ENCODE peak calls at places on chromosome 4, in nine cellular contexts. One of them, this sample, is unnamed.

GRCh38 chr4:19623866-19624265 is 627.8 kb upstream of the SLIT2 start:
- DNase-seq in coronary artery: no peak
- DNase-seq in GM12865: no peak
- DNase-seq in AG08395: no peak
- DNase-seq in retina: no peak
- DNase-seq in iris pigment epithelial cell: peak; percentile 78
- DNase-seq in SW480: no peak
- DNase-seq in NCI-H187 treated with DMSO at 0.1 percent for 48 hours: no peak
- DNase-seq in activated T-helper 1 cell treated with anti-CD3 and anti-CD28 coated beads, Interleukin-2, amount 50 U/mL, for 16 hours: no peak
- DNase-seq in this sample: no peak

GRCh38 chr4:52751349-52751911 is at the start of gene ERVMER34-1:
- DNase-seq in coronary artery: peak; percentile 73
- DNase-seq in NCI-H187 treated with DMSO at 0.1 percent for 48 hours: no peak
- DNase-seq in GM12865: no peak
- DNase-seq in retina: peak; percentile 73
- DNase-seq in SW480: peak; percentile 76
- DNase-seq in activated T-helper 1 cell treated with anti-CD3 and anti-CD28 coated beads, Interleukin-2, amount 50 U/mL, for 16 hours: no peak
- DNase-seq in iris pigment epithelial cell: peak; percentile 25
- DNase-seq in AG08395: peak; percentile 22
- DNase-seq in this sample: no peak

GRCh38 chr4:7554885-7555284 is 120.2 kb upstream of the PSAPL1 start:
- DNase-seq in activated T-helper 1 cell treated with anti-CD3 and anti-CD28 coated beads, Interleukin-2, amount 50 U/mL, for 16 hours: no peak
- DNase-seq in coronary artery: no peak
- DNase-seq in AG08395: no peak
- DNase-seq in retina: no peak
- DNase-seq in iris pigment epithelial cell: no peak
- DNase-seq in GM12865: no peak
- DNase-seq in NCI-H187 treated with DMSO at 0.1 percent for 48 hours: no peak
- DNase-seq in SW480: peak; percentile 42
- DNase-seq in this sample: no peak

GRCh38 chr4:2923678-2924173 is 39.5 kb downstream of the NOP14 start:
- DNase-seq in iris pigment epithelial cell: no peak
- DNase-seq in retina: no peak
- DNase-seq in activated T-helper 1 cell treated with anti-CD3 and anti-CD28 coated beads, Interleukin-2, amount 50 U/mL, for 16 hours: no peak
- DNase-seq in GM12865: no peak
- DNase-seq in coronary artery: peak; percentile 49
- DNase-seq in NCI-H187 treated with DMSO at 0.1 percent for 48 hours: no peak
- DNase-seq in SW480: no peak
- DNase-seq in AG08395: no peak
- DNase-seq in this sample: no peak

GRCh38 chr4:17324431-17324830 is 187.5 kb downstream of the QDPR start:
- DNase-seq in SW480: peak; percentile 26
- DNase-seq in GM12865: peak; percentile 70
- DNase-seq in retina: peak; percentile 69
- DNase-seq in NCI-H187 treated with DMSO at 0.1 percent for 48 hours: no peak
- DNase-seq in iris pigment epithelial cell: peak; percentile 64
- DNase-seq in activated T-helper 1 cell treated with anti-CD3 and anti-CD28 coated beads, Interleukin-2, amount 50 U/mL, for 16 hours: no peak
- DNase-seq in AG08395: peak; percentile 73
- DNase-seq in coronary artery: no peak
- DNase-seq in this sample: no peak

GRCh38 chr4:39706334-39706733 is 8.4 kb downstream of the UBE2K start:
- DNase-seq in AG08395: peak; percentile 35
- DNase-seq in coronary artery: no peak
- DNase-seq in iris pigment epithelial cell: peak; percentile 72
- DNase-seq in GM12865: no peak
- DNase-seq in NCI-H187 treated with DMSO at 0.1 percent for 48 hours: no peak
- DNase-seq in retina: no peak
- DNase-seq in SW480: no peak
- DNase-seq in activated T-helper 1 cell treated with anti-CD3 and anti-CD28 coated beads, Interleukin-2, amount 50 U/mL, for 16 hours: no peak
- DNase-seq in this sample: no peak

GRCh38 chr4:100936676-100937390 is 410.5 kb downstream of the PPP3CA start:
- DNase-seq in SW480: no peak
- DNase-seq in GM12865: no peak
- DNase-seq in retina: no peak
- DNase-seq in coronary artery: no peak
- DNase-seq in activated T-helper 1 cell treated with anti-CD3 and anti-CD28 coated beads, Interleukin-2, amount 50 U/mL, for 16 hours: no peak
- DNase-seq in AG08395: no peak
- DNase-seq in iris pigment epithelial cell: no peak
- DNase-seq in NCI-H187 treated with DMSO at 0.1 percent for 48 hours: no peak
- DNase-seq in this sample: no peak

GRCh38 chr4:27624749-27625148 is 764.1 kb downstream of the STIM2 start:
- DNase-seq in retina: no peak
- DNase-seq in SW480: no peak
- DNase-seq in NCI-H187 treated with DMSO at 0.1 percent for 48 hours: no peak
- DNase-seq in GM12865: no peak
- DNase-seq in coronary artery: no peak
- DNase-seq in iris pigment epithelial cell: no peak
- DNase-seq in activated T-helper 1 cell treated with anti-CD3 and anti-CD28 coated beads, Interleukin-2, amount 50 U/mL, for 16 hours: no peak
- DNase-seq in AG08395: no peak
- DNase-seq in this sample: no peak

This sample was measured in esophagus squamous epithelium.